ENCODE peak calls at places on chromosomes 16 and 17, in six cellular contexts. K, A, Q, R, P and V are unnamed samples.

GRCh38 chr17:79388556-79389295 is 222.1 kb downstream of the RBFOX3 start:
- DNase-seq in R (no peak), P (no peak), K (no peak), Q (peak), A (peak), V (peak)

GRCh38 chr16:67198238-67198734 is 645 bp upstream of the ELMO3 start:
- DNase-seq in Q (peak), P (no peak), K (no peak), A (peak), R (no peak), V (no peak)

GRCh38 chr17:61689610-61690180 is 98.7 kb upstream of the NACA2 start:
- DNase-seq in K (no peak), A (no peak), Q (no peak), P (no peak), R (no peak), V (no peak)

GRCh38 chr16:70737377-70738082 is 51.7 kb upstream of the MTSS2 start:
- DNase-seq in P (peak), A (peak), Q (peak), K (peak), R (peak), V (no peak)

GRCh38 chr16:11783319-11784047 is 13.6 kb downstream of the ZC3H7A start:
- DNase-seq in A (peak), R (peak), P (peak), Q (no peak), K (no peak), V (peak)

GRCh38 chr17:71926746-71927398 is 193.9 kb upstream of the SOX9 start:
- DNase-seq in K (no peak), A (no peak), R (no peak), P (no peak), Q (no peak), V (peak)

GRCh38 chr16:2777231-2777902 is at the start of gene ELOB:
- DNase-seq in K (peak), P (peak), R (peak), Q (peak), A (peak), V (peak)

GRCh38 chr16:23031508-23032098 is 117.6 kb downstream of the USP31 start:
- DNase-seq in R (no peak), Q (no peak), K (peak), A (no peak), P (no peak), V (no peak)

GRCh38 chr16:46970089-46970488 is 3.4 kb downstream of the DNAJA2 start:
- DNase-seq in Q (no peak), A (no peak), R (no peak), P (no peak), K (peak), V (no peak)

GRCh38 chr17:58303981-58304734 is 23.4 kb upstream of the MPO start:
- DNase-seq in Q (no peak), P (peak), R (peak), A (peak), K (peak), V (no peak)

GRCh38 chr17:50661795-50662391 is 27.2 kb downstream of the ABCC3 start:
- DNase-seq in Q (no peak), R (no peak), K (no peak), A (peak), P (no peak), V (peak)

GRCh38 chr17:10777131-10777805 is 26.6 kb downstream of the TMEM238L start:
- DNase-seq in K (peak), P (no peak), Q (no peak), A (no peak), R (no peak), V (no peak)

GRCh38 chr16:24668481-24669001 is 60.9 kb upstream of the TNRC6A start:
- DNase-seq in A (no peak), P (no peak), R (no peak), K (no peak), Q (no peak), V (peak)

GRCh38 chr16:84633622-84634021 is 14.7 kb upstream of the KLHL36 start:
- DNase-seq in A (no peak), Q (no peak), K (peak), R (no peak), P (no peak), V (no peak)

GRCh38 chr16:31351937-31352315 is 3.0 kb upstream of the ITGAX start:
- DNase-seq in K (no peak), Q (no peak), A (no peak), P (no peak), R (no peak), V (no peak)

GRCh38 chr17:81385320-81386111 is 9.7 kb upstream of the BAHCC1 start:
- DNase-seq in P (no peak), A (no peak), R (no peak), K (no peak), Q (peak), V (no peak)

GRCh38 chr16:79163666-79164377 is 436.7 kb downstream of the MAF start:
- DNase-seq in K (no peak), R (no peak), P (no peak), Q (no peak), A (no peak), V (no peak)

GRCh38 chr16:17518441-17518840 is 47.7 kb upstream of the XYLT1 start:
- DNase-seq in A (no peak), Q (no peak), K (no peak), P (no peak), R (no peak), V (peak)

GRCh38 chr17:280901-281300 is 71.7 kb downstream of the RPH3AL start:
- DNase-seq in P (no peak), K (peak), Q (no peak), R (no peak), A (no peak), V (no peak)

GRCh38 chr17:78708510-78708973 is 73.5 kb downstream of the CYTH1 start:
- DNase-seq in K (peak), Q (peak), P (peak), R (peak), A (peak), V (peak)

GRCh38 chr17:78355701-78356100 is 4.2 kb downstream of the SOCS3 start:
- DNase-seq in Q (no peak), K (no peak), P (no peak), R (no peak), A (no peak), V (no peak)

GRCh38 chr17:78258323-78259229 is 27.1 kb downstream of the TMEM235 start:
- DNase-seq in Q (no peak), K (peak), A (no peak), P (peak), R (peak), V (no peak)

GRCh38 chr17:29778936-29779811 is 150.9 kb downstream of the SSH2 start:
- DNase-seq in K (peak), P (peak), Q (peak), A (peak), R (peak), V (peak)

GRCh38 chr17:34826332-34826731 is 134.9 kb downstream of the CCT6B start:
- DNase-seq in A (peak), Q (no peak), K (no peak), P (no peak), R (no peak), V (no peak)

GRCh38 chr16:78478267-78478821 is 378.9 kb downstream of the WWOX start:
- DNase-seq in A (peak), K (no peak), Q (no peak), R (no peak), P (no peak), V (peak)

GRCh38 chr16:2852731-2853507 is 5.1 kb downstream of the PRSS22 start:
- DNase-seq in Q (no peak), A (no peak), P (no peak), R (no peak), K (no peak), V (no peak)

GRCh38 chr16:53743149-53743566 is 39.2 kb downstream of the FTO start:
- DNase-seq in P (no peak), A (no peak), K (no peak), Q (no peak), R (no peak), V (no peak)

GRCh38 chr16:84574191-84574590 is 43.7 kb downstream of the COTL1 start:
- DNase-seq in K (no peak), Q (no peak), P (no peak), R (no peak), A (no peak), V (no peak)

GRCh38 chr17:1011760-1012735 is 15.1 kb downstream of the TIMM22 start:
- DNase-seq in P (no peak), R (no peak), A (no peak), Q (no peak), K (no peak), V (no peak)

GRCh38 chr17:38674013-38674748 is 576 bp downstream of the EPOP start:
- DNase-seq in K (peak), A (peak), R (no peak), Q (no peak), P (no peak), V (no peak)

GRCh38 chr17:17044846-17045561 is 2.7 kb downstream of the MPRIP start:
- DNase-seq in A (no peak), R (no peak), K (peak), P (no peak), Q (no peak), V (peak)

GRCh38 chr17:7380321-7380720 is 568 bp upstream of the TNK1 start:
- DNase-seq in A (peak), P (no peak), K (peak), Q (no peak), R (no peak), V (no peak)

GRCh38 chr17:34006126-34006525 is 249.0 kb upstream of the CCL2 start:
- DNase-seq in Q (no peak), K (no peak), R (no peak), P (no peak), A (no peak), V (no peak)